ENCODE peak calls at places on chromosomes 11 and 22, in four cellular contexts. One of them, this sample, is unnamed.

GRCh38 chr22:49418943-49419342 is 408.7 kb downstream of the BRD1 start:
- DNase-seq in activated CD4-positive, alpha-beta T cell treated with anti-CD3 and anti-CD28 coated beads, Interleukin-2, amount 50 U/mL, for 48 hours: no peak
- DNase-seq in EL: no peak
- DNase-seq in NCI-H2029 treated with DMSO at 0.1 percent for 48 hours: no peak
- DNase-seq in this sample: no peak

GRCh38 chr22:23047742-23048141 is 22.6 kb upstream of the GNAZ start:
- DNase-seq in EL: no peak
- DNase-seq in NCI-H2029 treated with DMSO at 0.1 percent for 48 hours: no peak
- DNase-seq in activated CD4-positive, alpha-beta T cell treated with anti-CD3 and anti-CD28 coated beads, Interleukin-2, amount 50 U/mL, for 48 hours: no peak
- DNase-seq in this sample: no peak

GRCh38 chr22:27212081-27212480 is 554.7 kb downstream of the MIAT start:
- DNase-seq in NCI-H2029 treated with DMSO at 0.1 percent for 48 hours: no peak
- DNase-seq in activated CD4-positive, alpha-beta T cell treated with anti-CD3 and anti-CD28 coated beads, Interleukin-2, amount 50 U/mL, for 48 hours: no peak
- DNase-seq in EL: no peak
- DNase-seq in this sample: no peak

GRCh38 chr11:130675456-130675855 is 227.0 kb downstream of the ADAMTS15 start:
- DNase-seq in NCI-H2029 treated with DMSO at 0.1 percent for 48 hours: no peak
- DNase-seq in EL: peak
- DNase-seq in activated CD4-positive, alpha-beta T cell treated with anti-CD3 and anti-CD28 coated beads, Interleukin-2, amount 50 U/mL, for 48 hours: no peak
- DNase-seq in this sample: peak

GRCh38 chr22:45211848-45212247 is 28.8 kb downstream of the KIAA0930 start:
- DNase-seq in activated CD4-positive, alpha-beta T cell treated with anti-CD3 and anti-CD28 coated beads, Interleukin-2, amount 50 U/mL, for 48 hours: no peak
- DNase-seq in NCI-H2029 treated with DMSO at 0.1 percent for 48 hours: no peak
- DNase-seq in EL: no peak
- DNase-seq in this sample: no peak

GRCh38 chr11:12086271-12087074 is 23.9 kb upstream of the MICAL2 start:
- DNase-seq in EL: peak
- DNase-seq in activated CD4-positive, alpha-beta T cell treated with anti-CD3 and anti-CD28 coated beads, Interleukin-2, amount 50 U/mL, for 48 hours: no peak
- DNase-seq in NCI-H2029 treated with DMSO at 0.1 percent for 48 hours: no peak
- DNase-seq in this sample: peak

GRCh38 chr11:70525006-70525405 is 126.7 kb downstream of the CTTN start:
- DNase-seq in NCI-H2029 treated with DMSO at 0.1 percent for 48 hours: no peak
- DNase-seq in activated CD4-positive, alpha-beta T cell treated with anti-CD3 and anti-CD28 coated beads, Interleukin-2, amount 50 U/mL, for 48 hours: no peak
- DNase-seq in EL: no peak
- DNase-seq in this sample: no peak

GRCh38 chr11:3959015-3959917 is 103.8 kb downstream of the STIM1 start:
- DNase-seq in EL: peak
- DNase-seq in activated CD4-positive, alpha-beta T cell treated with anti-CD3 and anti-CD28 coated beads, Interleukin-2, amount 50 U/mL, for 48 hours: no peak
- DNase-seq in NCI-H2029 treated with DMSO at 0.1 percent for 48 hours: no peak
- DNase-seq in this sample: peak

GRCh38 chr11:1570896-1571759 is 943 bp downstream of the DUSP8 start:
- DNase-seq in NCI-H2029 treated with DMSO at 0.1 percent for 48 hours: no peak
- DNase-seq in EL: no peak
- DNase-seq in activated CD4-positive, alpha-beta T cell treated with anti-CD3 and anti-CD28 coated beads, Interleukin-2, amount 50 U/mL, for 48 hours: no peak
- DNase-seq in this sample: no peak

GRCh38 chr11:61362542-61362875 is 335 bp downstream of the TMEM138 start:
- DNase-seq in EL: peak
- DNase-seq in activated CD4-positive, alpha-beta T cell treated with anti-CD3 and anti-CD28 coated beads, Interleukin-2, amount 50 U/mL, for 48 hours: no peak
- DNase-seq in NCI-H2029 treated with DMSO at 0.1 percent for 48 hours: peak
- DNase-seq in this sample: peak

GRCh38 chr11:68444566-68444965 is 16.0 kb upstream of the PPP6R3 start:
- DNase-seq in NCI-H2029 treated with DMSO at 0.1 percent for 48 hours: no peak
- DNase-seq in activated CD4-positive, alpha-beta T cell treated with anti-CD3 and anti-CD28 coated beads, Interleukin-2, amount 50 U/mL, for 48 hours: no peak
- DNase-seq in EL: no peak
- DNase-seq in this sample: no peak

GRCh38 chr11:112255075-112255739 is 5.5 kb downstream of the PLET1 start:
- DNase-seq in EL: peak
- DNase-seq in NCI-H2029 treated with DMSO at 0.1 percent for 48 hours: no peak
- DNase-seq in activated CD4-positive, alpha-beta T cell treated with anti-CD3 and anti-CD28 coated beads, Interleukin-2, amount 50 U/mL, for 48 hours: no peak
- DNase-seq in this sample: peak

GRCh38 chr22:49966716-49967332 is 6.3 kb downstream of the PIM3 start:
- DNase-seq in NCI-H2029 treated with DMSO at 0.1 percent for 48 hours: no peak
- DNase-seq in EL: no peak
- DNase-seq in activated CD4-positive, alpha-beta T cell treated with anti-CD3 and anti-CD28 coated beads, Interleukin-2, amount 50 U/mL, for 48 hours: peak
- DNase-seq in this sample: no peak

This sample was measured in M059J.